ENCODE peak calls at places on chromosome 11, in four cellular contexts. I is iPS-NIHi11; Z is OCI-M1; L is stimulated activated CD4-positive, alpha-beta T cell treated with anti-CD3 and anti-CD28 coated beads, Interleukin-12 subunit alpha, Interleukin-12 subunit beta, amount 100 ng/mL, for 48 hours. T is an unnamed sample.
A peak's percentile ranks its signal among the peaks of the same experiment; 100 is the strongest.

GRCh38 chr11:58832246-58832645 is 12.3 kb downstream of the GLYATL2 start:
- DNase-seq in I (no peak), Z (no peak), L (no peak), T (no peak)

GRCh38 chr11:124482362-124483147 is 37.1 kb upstream of the OR8B8 start:
- DNase-seq in I (no peak), Z (peak; percentile 90), L (no peak), T (no peak)

GRCh38 chr11:67606477-67607295 is at the start of gene NDUFV1:
- DNase-seq in I (peak; percentile 95), Z (peak; percentile 98), L (peak; percentile 96), T (peak; percentile 95)

GRCh38 chr11:72380132-72380503 is 54.2 kb downstream of the CLPB start:
- DNase-seq in I (no peak), Z (no peak), L (no peak), T (no peak)

GRCh38 chr11:5591613-5592012 is 4.8 kb upstream of the TRIM6 start:
- DNase-seq in I (no peak), Z (peak; percentile 14), L (no peak), T (no peak)

GRCh38 chr11:123517559-123518364 is 87.7 kb downstream of the GRAMD1B start:
- DNase-seq in I (no peak), Z (no peak), L (no peak), T (no peak)

GRCh38 chr11:2508793-2509192 is 64.0 kb downstream of the KCNQ1 start:
- DNase-seq in I (no peak), Z (no peak), L (no peak), T (no peak)

GRCh38 chr11:86141645-86142569 is 73.0 kb upstream of the PICALM start:
- DNase-seq in I (no peak), Z (no peak), L (no peak), T (no peak)

GRCh38 chr11:60118333-60118732 is 29.9 kb downstream of the MS4A2 start:
- DNase-seq in I (no peak), Z (peak; percentile 78), L (no peak), T (no peak)

GRCh38 chr11:64769283-64769682 is 9.1 kb downstream of the SF1 start:
- DNase-seq in I (no peak), Z (no peak), L (no peak), T (no peak)

GRCh38 chr11:118282635-118283310 is 18.7 kb upstream of the MPZL2 start:
- DNase-seq in I (no peak), Z (peak; percentile 72), L (no peak), T (no peak)

GRCh38 chr11:75320046-75320618 is 31.3 kb downstream of the ARRB1 start:
- DNase-seq in I (no peak), Z (no peak), L (no peak), T (no peak)

GRCh38 chr11:35622070-35622469 is 3.8 kb downstream of the FJX1 start:
- DNase-seq in I (no peak), Z (no peak), L (no peak), T (no peak)

GRCh38 chr11:75342231-75342918 is 9.1 kb downstream of the ARRB1 start:
- DNase-seq in I (no peak), Z (no peak), L (no peak), T (no peak)

GRCh38 chr11:65695459-65696241 is 16.4 kb upstream of the KAT5 start:
- DNase-seq in I (no peak), Z (no peak), L (no peak), T (no peak)